ENCODE peak calls at places on chromosomes 3 and 15, in eight cellular contexts. T, N, W, Q, K, U, S and V are unnamed samples.

GRCh38 chr15:45705510-45706473 is 71.0 kb downstream of the SQOR start:
- DNase-seq in T (no peak), N (peak), W (peak), Q (peak), K (peak), U (peak), S (peak), V (peak)

GRCh38 chr3:184690236-184690883 is 21.5 kb downstream of the MAGEF1 start:
- DNase-seq in T (no peak), N (no peak), W (no peak), Q (no peak), K (no peak), U (no peak), S (no peak), V (no peak)

GRCh38 chr3:106092792-106093191 is 224.0 kb upstream of the CBLB start:
- DNase-seq in T (no peak), N (no peak), W (no peak), Q (no peak), K (no peak), U (peak), S (no peak), V (no peak)

GRCh38 chr3:167733961-167734497 is 663 bp downstream of the PDCD10 start:
- DNase-seq in T (no peak), N (no peak), W (no peak), Q (no peak), K (peak), U (no peak), S (peak), V (no peak)

GRCh38 chr15:73924258-73924921 is 1.9 kb upstream of the LOXL1 start:
- DNase-seq in T (no peak), N (peak), W (peak), Q (no peak), K (peak), U (peak), S (peak), V (no peak)

GRCh38 chr3:3101660-3102458 is 8.3 kb downstream of the IL5RA start:
- DNase-seq in T (no peak), N (no peak), W (no peak), Q (no peak), K (no peak), U (no peak), S (no peak), V (no peak)

GRCh38 chr3:4570840-4571621 is 77.9 kb downstream of the ITPR1 start:
- DNase-seq in T (no peak), N (no peak), W (no peak), Q (no peak), K (no peak), U (no peak), S (no peak), V (no peak)

GRCh38 chr3:134651347-134652041 is 672 bp upstream of the KY start:
- DNase-seq in T (no peak), N (no peak), W (peak), Q (peak), K (peak), U (no peak), S (peak), V (no peak)

GRCh38 chr3:163129287-163129686 is 1632.7 kb downstream of the OTOL1 start:
- DNase-seq in T (no peak), N (no peak), W (no peak), Q (no peak), K (no peak), U (no peak), S (no peak), V (no peak)

GRCh38 chr15:33994005-33994615 is 25.8 kb downstream of the CHRM5 start:
- DNase-seq in T (no peak), N (no peak), W (no peak), Q (no peak), K (peak), U (peak), S (peak), V (no peak)

GRCh38 chr15:69172854-69173253 is 12.4 kb downstream of the GLCE start:
- DNase-seq in T (no peak), N (no peak), W (no peak), Q (no peak), K (no peak), U (no peak), S (no peak), V (no peak)

GRCh38 chr3:79211588-79212359 is 556.0 kb downstream of the ROBO1 start:
- DNase-seq in T (peak), N (no peak), W (no peak), Q (no peak), K (no peak), U (no peak), S (no peak), V (no peak)

GRCh38 chr3:187000711-187001151 is 70.4 kb downstream of the ST6GAL1 start:
- DNase-seq in T (no peak), N (no peak), W (no peak), Q (no peak), K (no peak), U (no peak), S (no peak), V (no peak)

GRCh38 chr3:158434412-158435038 is 136.5 kb upstream of the MLF1 start:
- DNase-seq in T (no peak), N (no peak), W (peak), Q (peak), K (peak), U (peak), S (peak), V (peak)

GRCh38 chr15:92452143-92452542 is 58.5 kb downstream of the ST8SIA2 start:
- DNase-seq in T (no peak), N (no peak), W (no peak), Q (no peak), K (no peak), U (no peak), S (no peak), V (no peak)

DNA sequence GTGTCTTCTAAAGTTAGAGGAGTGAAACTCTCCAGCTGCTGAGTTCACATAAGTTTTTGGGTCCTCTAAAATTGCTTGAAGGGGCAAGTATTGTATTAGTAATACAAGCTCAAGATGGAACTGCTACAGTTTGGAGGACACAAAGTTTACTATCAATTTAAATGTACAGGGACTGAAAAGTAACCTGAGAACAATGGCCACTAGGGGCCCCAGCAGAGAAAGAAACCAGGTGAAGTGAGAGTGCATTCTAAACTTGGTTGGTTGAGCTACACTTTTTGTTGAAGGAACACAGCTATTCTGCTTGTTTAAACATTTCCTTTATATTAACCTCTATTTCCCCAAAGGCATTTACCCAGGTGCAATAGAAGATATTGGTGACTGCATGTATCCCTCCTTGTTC is 755.5 kb downstream of the GBE1 start:
- DNase-seq in T (no peak), N (no peak), W (no peak), Q (no peak), K (peak), U (no peak), S (no peak), V (no peak)
- TF ChIP-seq CTCF in T (no peak), N (no peak), W (no peak), Q (no peak), K (peak), U (no peak), S (no peak), V (peak)

DNA sequence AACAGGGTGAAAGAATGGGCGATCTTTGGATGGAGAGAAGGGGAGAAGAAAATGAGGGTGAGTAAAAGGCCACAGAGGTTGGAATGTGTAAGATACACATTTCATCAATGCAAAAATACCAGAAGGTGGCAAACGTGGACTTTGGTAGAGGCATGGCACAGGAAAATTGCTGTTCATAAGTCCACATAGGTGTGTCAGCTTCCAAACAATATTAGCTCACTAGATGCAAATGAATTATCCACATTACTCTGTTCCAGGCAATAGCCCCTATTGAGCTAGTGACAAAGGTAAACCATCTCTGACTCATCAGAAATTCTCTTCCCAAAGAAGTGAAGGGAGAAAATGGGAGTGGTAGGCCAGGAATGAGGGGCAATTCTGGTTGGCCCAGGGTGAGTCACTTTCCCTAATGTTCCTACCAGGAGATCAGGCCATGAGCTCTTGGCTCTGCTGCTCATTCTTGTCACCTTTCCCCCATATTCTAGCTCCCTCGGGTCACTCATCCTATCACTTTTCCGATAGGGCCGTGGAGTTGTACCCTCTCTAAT is 19.9 kb downstream of the ACKR2 start:
- DNase-seq in T (no peak), N (no peak), W (no peak), Q (no peak), K (no peak), U (peak), S (no peak), V (no peak)
- TF ChIP-seq CTCF in T (no peak), N (no peak), W (no peak), Q (no peak), K (no peak), U (no peak), S (no peak), V (no peak)

DNA sequence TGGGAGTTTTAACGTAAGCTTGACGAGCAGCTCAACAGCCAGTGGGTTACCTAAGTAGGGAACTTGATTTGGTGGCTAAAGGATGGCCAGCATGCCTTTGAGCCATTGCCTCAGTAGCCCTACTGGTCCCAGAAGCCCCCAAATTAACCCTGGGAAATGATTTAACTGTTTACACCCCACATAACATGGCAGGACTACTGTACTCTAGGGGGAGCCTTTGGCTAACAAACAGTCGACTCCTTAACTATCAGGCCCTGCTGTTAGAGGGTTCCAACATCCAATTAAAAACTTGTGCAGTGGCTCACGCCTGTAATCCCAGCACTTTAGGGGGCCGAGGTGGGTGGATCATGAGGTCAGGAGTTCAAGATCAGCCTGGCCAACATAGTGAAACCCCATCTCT is 9.4 kb upstream of the SMCO1 start:
- DNase-seq in T (no peak), N (no peak), W (no peak), Q (no peak), K (peak), U (no peak), S (no peak), V (no peak)
- TF ChIP-seq CTCF in T (no peak), N (no peak), W (no peak), Q (no peak), K (peak), U (peak), S (peak), V (no peak)

GRCh38 chr3:43742935-43743334 is 52.2 kb downstream of the ABHD5 start:
- DNase-seq in T (no peak), N (no peak), W (no peak), Q (no peak), K (peak), U (no peak), S (no peak), V (no peak)
- TF ChIP-seq CTCF in T (no peak), N (no peak), W (no peak), Q (no peak), K (peak), U (peak), S (peak), V (peak)

DNA sequence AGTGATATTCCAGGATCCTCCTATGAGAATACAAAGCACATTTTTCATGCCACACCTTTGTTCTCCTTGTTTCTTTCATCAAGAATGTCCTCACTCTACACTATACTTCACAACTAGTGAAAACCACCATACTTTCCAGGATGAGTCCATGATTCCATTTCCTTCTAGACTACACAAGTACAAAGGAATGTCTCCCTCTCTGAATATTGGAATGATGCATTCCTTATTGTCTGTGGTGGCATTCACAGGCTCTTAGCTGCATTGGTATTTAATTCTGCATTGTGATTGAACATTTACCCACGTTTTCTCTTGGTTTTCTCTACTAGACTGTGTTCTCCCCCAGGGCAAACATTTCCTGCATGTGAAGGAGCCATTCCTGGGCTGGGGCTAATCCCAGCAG is 217.5 kb downstream of the RAP2B start:
- DNase-seq in T (no peak), N (no peak), W (no peak), Q (no peak), K (peak), U (no peak), S (peak), V (no peak)
- TF ChIP-seq CTCF in T (no peak), N (no peak), W (no peak), Q (no peak), K (no peak), U (no peak), S (no peak), V (no peak)

GRCh38 chr3:143328459-143328858 is 208.9 kb downstream of the CHST2 start:
- DNase-seq in T (no peak), N (no peak), W (no peak), Q (no peak), K (peak), U (no peak), S (no peak), V (no peak)
- TF ChIP-seq CTCF in T (no peak), N (no peak), W (no peak), Q (no peak), K (peak), U (peak), S (peak), V (no peak)

DNA sequence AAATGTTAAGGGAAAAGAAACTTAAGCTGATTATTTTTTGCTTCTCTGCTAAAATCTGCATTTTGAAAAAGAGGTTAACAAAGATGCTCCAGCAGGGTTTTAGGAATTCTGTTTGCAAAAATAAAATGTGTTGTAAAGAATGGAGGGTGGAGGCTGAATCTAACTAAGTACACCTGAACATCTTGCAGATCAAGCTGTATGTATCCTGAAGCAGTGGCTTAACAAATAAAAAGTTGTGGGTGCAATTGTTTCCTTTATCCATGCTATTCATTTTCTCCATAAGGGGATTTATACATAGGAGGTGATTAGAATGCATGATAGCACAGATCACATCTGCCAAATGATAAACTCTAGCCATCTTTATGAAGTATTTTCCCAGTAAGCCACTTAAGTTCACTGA is 466.3 kb downstream of the ERC2 start:
- DNase-seq in T (no peak), N (no peak), W (no peak), Q (no peak), K (no peak), U (no peak), S (no peak), V (no peak)
- TF ChIP-seq CTCF in T (no peak), N (no peak), W (no peak), Q (no peak), K (no peak), U (no peak), S (no peak), V (no peak)

DNA sequence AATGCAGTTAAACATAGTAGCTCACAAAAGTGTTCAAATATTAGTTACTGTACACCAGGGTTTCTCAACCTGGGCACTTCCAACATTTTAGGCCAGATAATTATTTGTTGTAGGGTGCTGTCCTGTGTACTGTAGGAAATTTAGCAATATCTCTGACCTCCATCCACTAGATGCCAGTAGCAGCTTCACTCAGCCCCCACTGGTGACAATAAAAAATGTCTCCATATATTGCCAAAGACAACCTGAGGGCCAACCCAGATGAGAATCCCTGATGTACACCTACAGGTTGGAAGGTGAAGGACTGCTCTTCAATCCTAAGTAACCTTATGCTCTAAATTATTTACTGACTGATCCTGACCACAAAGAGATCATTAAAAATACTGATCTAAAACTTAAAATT is 32.4 kb downstream of the DCUN1D1 start:
- DNase-seq in T (no peak), N (no peak), W (no peak), Q (no peak), K (no peak), U (no peak), S (no peak), V (no peak)
- TF ChIP-seq CTCF in T (no peak), N (no peak), W (no peak), Q (no peak), K (peak), U (no peak), S (no peak), V (no peak)

DNA sequence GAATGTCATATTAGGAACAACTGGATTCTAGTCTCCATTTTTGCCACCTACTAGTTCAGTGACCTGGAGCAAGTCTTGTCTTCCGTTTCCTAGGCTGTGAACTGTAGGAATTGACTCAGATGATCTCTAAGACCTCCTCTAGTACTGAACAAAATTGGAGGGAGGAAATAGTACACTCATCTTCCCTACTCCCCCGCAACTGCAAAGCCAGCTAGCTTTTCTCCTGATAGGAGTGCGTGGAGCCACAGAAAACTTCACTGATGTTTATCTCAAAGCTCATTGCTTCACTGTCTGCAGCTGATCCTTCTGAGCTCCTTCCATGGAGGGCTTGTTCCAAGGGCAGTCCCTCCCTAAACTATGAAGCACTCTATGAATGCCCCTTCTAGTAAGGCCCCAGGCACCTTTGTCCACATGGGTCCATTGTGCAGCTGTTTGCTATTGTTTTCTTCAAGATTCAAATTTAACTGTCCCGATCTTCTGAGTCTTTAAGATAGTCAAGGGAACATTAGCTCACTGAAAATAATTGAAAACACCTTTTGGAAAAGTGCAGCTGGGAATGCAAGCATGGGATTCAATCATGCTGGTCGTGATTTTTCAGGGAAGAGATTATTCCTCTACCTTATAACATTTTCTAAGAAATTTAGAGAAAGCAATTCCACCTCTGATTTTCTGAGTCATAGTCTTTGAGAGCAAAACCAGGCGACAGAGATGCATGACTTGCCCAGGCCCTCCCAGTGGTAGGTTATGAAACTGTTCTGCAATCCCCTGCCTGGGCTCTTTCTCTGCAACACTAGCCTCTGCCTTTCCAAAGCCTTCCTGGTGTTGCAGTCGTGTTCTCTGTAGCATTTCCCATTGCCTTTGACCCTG is 24.3 kb downstream of the FILIP1L start:
- DNase-seq in T (no peak), N (no peak), W (peak), Q (peak), K (peak), U (peak), S (peak), V (no peak)
- TF ChIP-seq CTCF in T (peak), N (no peak), W (peak), Q (peak), K (peak), U (peak), S (peak), V (peak)

DNA sequence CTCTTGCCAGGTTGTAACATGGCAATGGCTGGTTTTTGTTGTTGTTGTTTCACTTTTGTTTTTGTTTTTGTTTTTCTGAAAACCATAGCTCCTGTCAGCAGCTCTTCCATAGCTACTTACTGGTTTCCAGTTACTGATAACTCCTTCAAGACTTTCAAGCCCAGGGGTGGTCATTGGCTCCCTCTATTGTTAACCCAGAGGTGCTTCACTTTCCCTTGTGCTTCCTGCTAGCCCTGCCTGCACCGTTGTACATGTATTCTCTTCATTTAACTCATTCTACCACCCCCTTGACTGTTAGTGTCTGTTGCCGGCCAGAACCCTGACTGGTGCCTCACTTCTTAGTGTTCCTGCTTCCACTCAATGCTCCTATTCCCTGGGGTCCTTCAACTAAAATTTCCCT is 4.2 kb upstream of the TRAT1 start:
- DNase-seq in T (no peak), N (no peak), W (no peak), Q (no peak), K (peak), U (peak), S (no peak), V (no peak)
- TF ChIP-seq CTCF in T (no peak), N (peak), W (no peak), Q (no peak), K (peak), U (peak), S (peak), V (peak)